ENCODE peak calls at places on chromosomes 3 and 15, in ten cellular contexts. K is stomach, L is thyroid gland, Q is esophagus squamous epithelium, M is breast epithelium, G is spleen, N is gastrocnemius medialis, C is prostate gland, X is endothelial cell of umbilical vein, T is HepG2. R is an unnamed sample.

GRCh38 chr3:44913868-44914468 is 39.6 kb downstream of the TGM4 start:
- DNase-seq in K (peak; percentile 75), L (peak; percentile 72), Q (no peak), M (no peak), G (peak; percentile 84), N (peak; percentile 17), C (peak; percentile 61), X (peak; percentile 70), T (peak; percentile 60), R (peak; percentile 82)

GRCh38 chr15:52795464-52796227 is 5.5 kb upstream of the ONECUT1 start:
- DNase-seq in K (no peak), L (no peak), Q (no peak), M (no peak), G (no peak), N (no peak), C (no peak), X (no peak), T (no peak), R (no peak)

GRCh38 chr15:69389426-69389825 is 24.7 kb upstream of the KIF23 start:
- DNase-seq in K (no peak), L (no peak), Q (no peak), M (no peak), G (no peak), N (no peak), C (no peak), X (no peak), T (no peak), R (peak; percentile 81)

GRCh38 chr15:39777497-39777896 is 5.1 kb downstream of the FSIP1 start:
- DNase-seq in K (no peak), L (no peak), Q (no peak), M (no peak), G (no peak), N (no peak), C (no peak), X (no peak), T (no peak), R (no peak)

GRCh38 chr15:84855032-84855645 is 29.3 kb upstream of the SLC28A1 start:
- DNase-seq in K (no peak), L (no peak), Q (no peak), M (no peak), G (no peak), N (no peak), C (peak; percentile 24), X (no peak), T (no peak), R (no peak)

GRCh38 chr3:29513236-29513635 is 232.4 kb downstream of the RBMS3 start:
- DNase-seq in K (no peak), L (peak; percentile 24), Q (no peak), M (no peak), G (no peak), N (no peak), C (no peak), X (peak; percentile 82), T (no peak), R (peak; percentile 24)

GRCh38 chr15:48645558-48646330 is at the start of gene FBN1:
- DNase-seq in K (peak; percentile 31), L (peak; percentile 78), Q (peak; percentile 1), M (peak; percentile 32), G (peak; percentile 83), N (peak; percentile 33), C (no peak), X (peak; percentile 88), T (peak; percentile 15), R (peak; percentile 88)

GRCh38 chr15:77025471-77025901 is 30.6 kb downstream of the PSTPIP1 start:
- DNase-seq in K (no peak), L (no peak), Q (no peak), M (no peak), G (peak; percentile 67), N (no peak), C (no peak), X (no peak), T (no peak), R (peak; percentile 39)

GRCh38 chr15:60477991-60478632 is 830 bp downstream of the ICE2 start:
- DNase-seq in K (no peak), L (peak; percentile 30), Q (no peak), M (no peak), G (no peak), N (no peak), C (peak; percentile 16), X (peak; percentile 89), T (peak; percentile 21), R (no peak)

GRCh38 chr3:129398803-129399144 is 29.7 kb downstream of the EFCAB12 start:
- DNase-seq in K (peak; percentile 26), L (peak; percentile 20), Q (no peak), M (no peak), G (peak; percentile 84), N (no peak), C (no peak), X (peak; percentile 49), T (no peak), R (peak; percentile 32)

GRCh38 chr3:52600258-52600657 is 63.9 kb downstream of the UQCC5 start:
- DNase-seq in K (no peak), L (no peak), Q (no peak), M (no peak), G (no peak), N (no peak), C (no peak), X (no peak), T (no peak), R (no peak)

GRCh38 chr3:109396811-109397210 is 59.5 kb upstream of the DPPA4 start:
- DNase-seq in K (no peak), L (no peak), Q (no peak), M (no peak), G (no peak), N (no peak), C (no peak), X (no peak), T (no peak), R (no peak)

GRCh38 chr15:85604194-85604593 is 190.5 kb downstream of the KLHL25 start:
- DNase-seq in K (no peak), L (no peak), Q (no peak), M (no peak), G (no peak), N (no peak), C (no peak), X (no peak), T (no peak), R (no peak)

GRCh38 chr3:14988988-14989394 is 41.6 kb downstream of the NR2C2 start:
- DNase-seq in K (no peak), L (no peak), Q (no peak), M (no peak), G (no peak), N (no peak), C (no peak), X (no peak), T (peak; percentile 26), R (no peak)

GRCh38 chr3:114450008-114450596 is 156.3 kb downstream of the TIGIT start:
- DNase-seq in K (no peak), L (no peak), Q (no peak), M (no peak), G (no peak), N (no peak), C (no peak), X (no peak), T (no peak), R (no peak)
- TF ChIP-seq POLR2A in K (no peak), L (no peak), Q (no peak), M (no peak), G (no peak), N (no peak), C (no peak), X (no peak), T (no peak), R (no peak)

GRCh38 chr3:18195836-18196235 is 229.3 kb downstream of the SATB1 start:
- DNase-seq in K (no peak), L (no peak), Q (no peak), M (no peak), G (no peak), N (no peak), C (no peak), X (no peak), T (no peak), R (no peak)
- H3K9me3 ChIP-seq in K (no peaks in the 10 kb centered on the region), L (no peaks in the 10 kb centered on the region), Q (no peaks in the 10 kb centered on the region), M (peaks cover 4% of the 10 kb centered on the region), G (peaks cover 31% of the 10 kb centered on the region), N (no peaks in the 10 kb centered on the region), C (no peaks in the 10 kb centered on the region), X (no peaks in the 10 kb centered on the region), T (no peaks in the 10 kb centered on the region), R (no peaks in the 10 kb centered on the region)

GRCh38 chr3:31002730-31003129 is 108.3 kb upstream of the GADL1 start:
- DNase-seq in K (no peak), L (no peak), Q (no peak), M (no peak), G (no peak), N (no peak), C (no peak), X (no peak), T (no peak), R (no peak)

GRCh38 chr3:31009881-31010280 is 115.4 kb upstream of the GADL1 start:
- DNase-seq in K (no peak), L (no peak), Q (no peak), M (no peak), G (no peak), N (no peak), C (no peak), X (no peak), T (peak; percentile 46), R (no peak)

GRCh38 chr3:31008986-31009385 is 114.5 kb upstream of the GADL1 start:
- DNase-seq in K (no peak), L (no peak), Q (no peak), M (no peak), G (no peak), N (no peak), C (no peak), X (no peak), T (no peak), R (no peak)

DNA sequence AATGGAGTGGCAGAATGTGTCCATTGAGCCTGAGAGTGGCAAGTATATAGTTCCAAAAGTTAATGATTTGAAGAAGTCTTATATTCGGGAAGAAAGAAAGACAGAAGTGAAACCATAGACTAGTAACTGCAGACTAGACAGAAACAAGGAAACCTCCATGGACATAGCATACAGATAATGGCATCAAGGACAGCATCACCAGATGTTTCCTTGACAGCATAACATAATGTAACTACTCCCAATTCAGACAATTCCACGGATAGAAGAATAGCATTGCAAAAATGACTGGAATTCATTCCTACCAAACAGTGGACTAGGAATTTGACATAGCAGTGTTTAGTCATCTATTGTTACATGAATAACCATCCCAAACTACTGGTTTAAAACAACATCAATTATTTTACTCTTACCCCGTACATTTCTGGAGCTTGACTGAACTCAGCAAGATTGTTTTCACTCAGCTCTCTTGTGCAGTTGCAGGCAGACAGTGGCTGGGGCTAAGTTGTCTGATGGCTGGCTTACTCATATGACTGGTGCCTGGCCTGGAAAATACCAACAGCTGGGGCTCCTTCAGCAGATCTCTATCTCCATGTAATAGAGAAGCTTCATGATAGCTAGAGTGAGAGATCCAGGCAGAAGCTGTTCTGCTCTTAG is 109.7 kb upstream of the GADL1 start:
- DNase-seq in K (no peak), L (no peak), Q (no peak), M (no peak), G (no peak), N (no peak), C (no peak), X (peak; percentile 72), T (no peak), R (no peak)
- H3K36me3 ChIP-seq in K (no peaks in the 10 kb centered on the region), L (no peaks in the 10 kb centered on the region), Q (no peaks in the 10 kb centered on the region), M (no peaks in the 10 kb centered on the region), G (no peaks in the 10 kb centered on the region), N (no peaks in the 10 kb centered on the region), C (no peaks in the 10 kb centered on the region), X (no peaks in the 10 kb centered on the region), T (no peaks in the 10 kb centered on the region), R (no peaks in the 10 kb centered on the region)

DNA sequence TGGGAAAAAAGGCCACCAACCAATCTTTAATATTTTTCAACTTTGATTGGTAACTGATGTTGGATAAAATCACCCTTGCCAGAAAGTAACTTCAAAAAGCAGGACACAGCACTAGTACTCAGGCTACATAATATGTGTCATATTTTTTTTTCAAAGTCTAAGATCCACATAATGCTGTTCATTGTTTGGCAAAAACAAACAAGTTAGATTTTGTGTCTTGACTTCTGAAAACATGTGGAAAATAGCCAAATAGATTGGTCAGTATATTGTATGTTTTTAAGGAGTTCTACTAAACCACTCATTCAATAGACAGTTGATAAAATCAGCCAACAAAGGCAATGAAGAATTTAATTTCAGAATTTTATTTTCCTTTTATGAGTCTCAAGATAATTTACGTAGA is 111.7 kb upstream of the CCDC54 start:
- DNase-seq in K (no peak), L (no peak), Q (no peak), M (no peak), G (no peak), N (no peak), C (no peak), X (no peak), T (no peak), R (no peak)
- TF ChIP-seq POLR2A in K (no peak), L (no peak), Q (no peak), M (no peak), G (no peak), N (no peak), C (no peak), X (no peak), T (no peak), R (no peak)

R was measured in adrenal gland.